ENCODE peak calls at places on chromosomes 5 and 9, in ten cellular contexts. I, M, S, B, F, A, R, U, W and L are unnamed samples.

GRCh38 chr5:167987490-167988270 is 303.8 kb upstream of the WWC1 start:
- DNase-seq in I (peak), S (no peak), U (no peak), A (no peak), R (no peak), M (no peak), B (no peak), W (no peak), F (no peak), L (no peak)

GRCh38 chr5:146825033-146825432 is 53.5 kb downstream of the PPP2R2B start:
- DNase-seq in F (no peak), U (no peak), R (no peak), B (peak), S (peak), I (peak), M (peak), W (no peak), A (no peak), L (no peak)

GRCh38 chr9:121870271-121870670 is 218.8 kb downstream of the DAB2IP start:
- DNase-seq in U (no peak), R (no peak), I (peak), S (no peak), B (no peak), W (no peak), A (no peak), F (no peak), M (no peak), L (no peak)

GRCh38 chr5:170642776-170643436 is 139.1 kb downstream of the KCNIP1 start:
- DNase-seq in W (no peak), S (no peak), F (no peak), A (no peak), I (peak), U (no peak), R (no peak), B (no peak), M (no peak), L (no peak)

GRCh38 chr5:181243521-181244307 is at the start of gene RACK1:
- DNase-seq in W (no peak), I (peak), A (peak), M (peak), B (peak), S (peak), U (peak), F (peak), R (peak), L (peak)

GRCh38 chr9:18947772-18948391 is 85.1 kb downstream of the SAXO1 start:
- DNase-seq in A (no peak), R (no peak), W (peak), U (no peak), F (no peak), M (peak), I (no peak), S (no peak), B (no peak), L (no peak)

GRCh38 chr9:92094655-92095054 is 20.6 kb downstream of the SPTLC1 start:
- DNase-seq in U (no peak), W (no peak), I (peak), A (no peak), R (no peak), M (peak), B (no peak), F (no peak), S (no peak), L (no peak)

GRCh38 chr9:73595036-73595545 is 443.4 kb downstream of the ANXA1 start:
- DNase-seq in R (no peak), I (no peak), A (no peak), B (no peak), U (no peak), S (no peak), F (no peak), W (no peak), M (no peak), L (no peak)

GRCh38 chr5:11258001-11258400 is 497.0 kb upstream of the DAP start:
- DNase-seq in S (no peak), W (no peak), F (no peak), R (no peak), I (no peak), B (no peak), U (no peak), M (no peak), A (no peak), L (no peak)

GRCh38 chr9:94823710-94824109 is 97.2 kb downstream of the AOPEP start:
- DNase-seq in B (no peak), S (no peak), A (no peak), W (no peak), I (no peak), R (no peak), M (no peak), F (no peak), U (no peak), L (no peak)

GRCh38 chr9:69027355-69028097 is 8.0 kb upstream of the FXN start:
- DNase-seq in W (peak), B (no peak), U (no peak), A (no peak), R (no peak), I (peak), S (no peak), F (no peak), M (peak), L (peak)

GRCh38 chr5:66344544-66344943 is 200.4 kb downstream of the SREK1 start:
- DNase-seq in M (no peak), S (no peak), I (no peak), F (no peak), B (no peak), W (no peak), A (no peak), U (no peak), R (no peak), L (no peak)

GRCh38 chr5:78562719-78563330 is 85.7 kb downstream of the LHFPL2 start:
- DNase-seq in R (no peak), U (no peak), B (no peak), I (no peak), A (no peak), S (no peak), W (no peak), M (no peak), F (no peak), L (no peak)

GRCh38 chr9:133892193-133892920 is 99.8 kb downstream of the VAV2 start:
- DNase-seq in R (no peak), F (no peak), I (no peak), W (no peak), U (no peak), A (no peak), S (no peak), M (no peak), B (no peak), L (no peak)

GRCh38 chr5:80871541-80871961 is 88.6 kb upstream of the RASGRF2 start:
- DNase-seq in S (no peak), I (no peak), R (no peak), B (peak), A (no peak), M (peak), W (no peak), U (no peak), F (no peak), L (no peak)